ENCODE peak calls at places on chromosome 18, in nine cellular contexts. H is HCT116; T is left ventricle myocardium inferior; S is endothelial cell; Y is Calu3; E is CD8-positive, alpha-beta T cell; R is GM20000; M is GM06990; G is AG09309. X is an unnamed sample.

GRCh38 chr18:9095297-9096012 is 7.0 kb upstream of the NDUFV2 start:
- DNase-seq in H (no peak), T (no peak), S (no peak), Y (no peak), E (peak; percentile 39), R (peak; percentile 56), M (peak; percentile 58), G (no peak), X (peak; percentile 57)

GRCh38 chr18:63158012-63158631 is 161.4 kb downstream of the BCL2 start:
- DNase-seq in H (no peak), T (no peak), S (no peak), Y (no peak), E (no peak), R (no peak), M (peak; percentile 53), G (no peak), X (no peak)

GRCh38 chr18:28159055-28159454 is 17.9 kb downstream of the CDH2 start:
- DNase-seq in H (no peak), T (no peak), S (no peak), Y (no peak), E (no peak), R (no peak), M (no peak), G (no peak), X (no peak)

GRCh38 chr18:32158108-32158624 is 31.7 kb upstream of the MEP1B start:
- DNase-seq in H (peak; percentile 85), T (peak; percentile 63), S (peak; percentile 73), Y (peak; percentile 78), E (peak; percentile 59), R (peak; percentile 72), M (peak; percentile 20), G (peak; percentile 71), X (peak; percentile 75)

GRCh38 chr18:48828713-48829442 is 121.9 kb downstream of the SMAD7 start:
- DNase-seq in H (no peak), T (no peak), S (no peak), Y (no peak), E (no peak), R (no peak), M (no peak), G (no peak), X (no peak)

GRCh38 chr18:13278231-13278630 is 59.7 kb downstream of the LDLRAD4 start:
- DNase-seq in H (no peak), T (no peak), S (no peak), Y (no peak), E (no peak), R (no peak), M (no peak), G (no peak), X (no peak)

GRCh38 chr18:46370898-46371297 is 266.7 kb downstream of the HAUS1 start:
- DNase-seq in H (no peak), T (no peak), S (no peak), Y (no peak), E (no peak), R (no peak), M (no peak), G (no peak), X (no peak)

GRCh38 chr18:8911408-8912340 is 190.8 kb upstream of the NDUFV2 start:
- DNase-seq in H (no peak), T (no peak), S (no peak), Y (no peak), E (no peak), R (no peak), M (no peak), G (no peak), X (no peak)

DNA sequence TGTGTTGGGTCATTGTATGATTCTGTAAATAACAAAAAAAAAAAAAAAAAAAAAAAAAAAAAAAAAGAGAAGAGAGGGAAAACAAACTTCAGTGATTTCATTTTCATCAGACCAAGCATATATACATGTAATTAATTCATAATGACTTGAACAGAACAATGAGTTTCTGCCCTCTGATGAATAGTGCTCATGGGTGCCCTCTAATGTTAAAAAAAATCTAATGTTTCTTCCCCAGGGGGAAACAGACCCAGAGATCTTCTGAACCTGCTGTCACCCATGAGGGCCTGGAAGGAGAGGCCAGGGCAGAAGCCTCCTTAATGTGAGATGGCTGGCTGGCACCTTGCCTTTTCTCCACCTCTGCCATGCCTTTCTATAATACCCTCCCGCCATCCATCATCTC is 289.2 kb downstream of the ZNF521 start:
- DNase-seq in H (no peak), T (no peak), S (no peak), Y (no peak), E (no peak), R (no peak), M (no peak), G (no peak), X (no peak)
- TF ChIP-seq CTCF in H (no peak), T (no peak), S (no peak), Y (no peak), E (no peak), R (no peak), M (peak; percentile 16), G (no peak), X (no peak)

GRCh38 chr18:11851156-11852047 is at the start of gene CHMP1B:
- DNase-seq in H (peak; percentile 92), T (peak; percentile 99), S (peak; percentile 97), Y (peak; percentile 96), E (peak; percentile 95), R (peak; percentile 92), M (peak; percentile 98), G (peak; percentile 80), X (peak; percentile 97)
- TF ChIP-seq CTCF in H (no peak), T (no peak), S (no peak), Y (no peak), E (no peak), R (no peak), M (no peak), G (no peak), X (no peak)

DNA sequence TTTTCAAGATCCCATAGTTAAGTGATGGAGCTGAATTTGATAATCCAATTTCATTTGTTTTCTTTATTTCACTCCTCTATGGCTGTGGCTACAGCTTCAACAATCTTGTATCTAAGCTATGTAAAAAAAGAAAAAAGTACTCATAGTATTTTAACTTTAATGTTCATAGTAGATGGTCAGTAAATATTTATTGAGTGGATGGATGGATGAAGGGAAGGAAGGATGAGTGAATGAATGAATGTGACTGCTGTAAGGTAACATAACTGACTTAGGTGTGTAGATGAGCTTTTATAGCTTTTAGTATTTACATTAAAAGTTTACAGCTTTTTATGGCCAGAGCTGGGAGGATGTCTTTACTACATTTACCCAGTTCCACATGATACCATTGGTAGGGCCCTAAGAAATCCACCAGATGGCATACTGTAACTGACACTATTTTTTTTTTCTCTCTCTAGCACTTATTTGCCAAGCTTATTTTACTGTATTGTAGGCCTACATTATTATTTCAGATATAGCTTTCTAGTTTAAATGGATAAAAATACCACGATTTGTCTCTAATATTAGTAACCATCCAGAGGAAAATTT is 13.4 kb upstream of the HRH4 start:
- DNase-seq in H (no peak), T (no peak), S (no peak), Y (no peak), E (no peak), R (no peak), M (no peak), G (no peak), X (no peak)
- TF ChIP-seq CTCF in H (peak; percentile 16), T (peak; percentile 33), S (no peak), Y (no peak), E (no peak), R (no peak), M (no peak), G (peak; percentile 21), X (no peak)

DNA sequence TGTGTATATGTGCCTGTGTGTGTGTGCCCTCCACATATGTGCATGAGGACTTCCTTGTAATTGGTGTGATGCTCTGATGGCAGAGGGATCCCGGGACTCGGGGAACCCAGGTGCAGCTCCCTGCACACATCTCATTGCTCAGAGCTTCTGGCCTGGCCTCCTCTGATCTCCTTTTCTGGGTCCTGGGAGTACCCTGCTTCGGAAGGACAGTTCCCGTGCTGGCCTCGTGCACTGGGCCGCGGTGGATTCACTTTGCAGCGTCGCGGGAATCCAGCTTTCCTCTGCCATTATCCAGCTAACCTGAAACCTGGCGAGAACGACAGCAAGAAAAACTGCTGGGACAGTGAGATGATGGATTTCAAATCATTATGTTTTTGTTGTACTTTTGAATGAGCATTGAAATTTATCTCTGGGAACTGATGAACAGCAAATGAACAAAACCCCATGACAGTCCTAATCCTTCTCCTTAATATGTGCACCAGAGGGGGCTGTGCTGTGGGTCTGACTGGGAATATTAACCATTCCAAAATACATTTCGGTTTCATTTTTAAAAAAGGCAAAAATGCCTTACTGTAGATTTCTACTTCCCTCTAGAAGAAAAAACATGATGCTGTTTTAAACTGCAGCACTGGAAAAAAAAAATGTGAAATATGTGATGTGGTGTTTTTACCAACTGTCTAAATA is 78.2 kb downstream of the PTGR3 start:
- DNase-seq in H (no peak), T (no peak), S (no peak), Y (no peak), E (no peak), R (no peak), M (no peak), G (no peak), X (no peak)
- TF ChIP-seq CTCF in H (no peak), T (peak; percentile 28), S (no peak), Y (no peak), E (no peak), R (no peak), M (no peak), G (peak; percentile 32), X (no peak)

GRCh38 chr18:50453014-50453680 is 78.3 kb downstream of the SKA1 start:
- DNase-seq in H (no peak), T (no peak), S (no peak), Y (no peak), E (no peak), R (no peak), M (no peak), G (no peak), X (no peak)

GRCh38 chr18:50456285-50456684 is 81.4 kb downstream of the SKA1 start:
- DNase-seq in H (no peak), T (no peak), S (no peak), Y (no peak), E (no peak), R (no peak), M (no peak), G (no peak), X (no peak)

GRCh38 chr18:50457639-50458038 is 82.8 kb downstream of the SKA1 start:
- DNase-seq in H (no peak), T (no peak), S (no peak), Y (no peak), E (no peak), R (no peak), M (no peak), G (no peak), X (no peak)

GRCh38 chr18:50453732-50454131 is 78.9 kb downstream of the SKA1 start:
- DNase-seq in H (no peak), T (no peak), S (no peak), Y (no peak), E (no peak), R (no peak), M (no peak), G (no peak), X (no peak)

GRCh38 chr18:50454379-50455005 is 79.6 kb downstream of the SKA1 start:
- DNase-seq in H (no peak), T (no peak), S (no peak), Y (no peak), E (no peak), R (no peak), M (no peak), G (no peak), X (no peak)
- TF ChIP-seq CTCF in H (no peak), T (no peak), S (no peak), Y (no peak), E (no peak), R (no peak), M (no peak), G (no peak), X (no peak)

X was measured in GM13976.